ENCODE peak calls at places on chromosomes 12 and 14, in eight cellular contexts. J is GM23338, N is lung, Z is upper lobe of right lung, S is epithelial cell of esophagus, R is mucosa of descending colon, I is bronchial epithelial cell, C is WERI-Rb-1. L is an unnamed sample.

GRCh38 chr14:66137076-66137475 is 349.1 kb upstream of the CCDC196 start:
- DNase-seq in R (no peak), I (no peak), S (no peak), C (no peak), N (no peak), J (no peak), Z (no peak), L (no peak)

GRCh38 chr12:2248087-2248900 is 195.5 kb downstream of the CACNA1C start:
- DNase-seq in I (no peak), S (no peak), R (no peak), Z (no peak), N (no peak), J (no peak), C (no peak), L (no peak)

GRCh38 chr12:100216337-100216736 is 15.7 kb downstream of the ACTR6 start:
- DNase-seq in R (no peak), I (no peak), N (no peak), J (no peak), C (no peak), Z (no peak), S (no peak), L (no peak)

GRCh38 chr12:104285740-104286537 is 17.6 kb upstream of the EID3 start:
- DNase-seq in I (peak), R (no peak), N (peak), Z (peak), C (no peak), S (peak), J (no peak), L (no peak)

GRCh38 chr14:65631040-65631439 is 218.5 kb downstream of the FUT8 start:
- DNase-seq in C (no peak), N (no peak), S (no peak), I (no peak), J (no peak), R (no peak), Z (no peak), L (no peak)

GRCh38 chr14:63499701-63500250 is 43.4 kb downstream of the PPP2R5E start:
- DNase-seq in I (peak), R (no peak), C (no peak), Z (no peak), S (peak), N (no peak), J (no peak), L (peak)

GRCh38 chr14:22506778-22507351 is 82.2 kb downstream of the DAD1 start:
- DNase-seq in I (no peak), R (no peak), Z (no peak), N (no peak), J (no peak), C (no peak), S (no peak), L (no peak)

GRCh38 chr12:2383276-2384028 is 330.7 kb downstream of the CACNA1C start:
- DNase-seq in S (no peak), C (no peak), R (no peak), I (no peak), Z (no peak), J (no peak), N (no peak), L (no peak)

GRCh38 chr12:32084017-32084688 is 22.5 kb upstream of the BICD1 start:
- DNase-seq in C (peak), N (no peak), I (no peak), R (no peak), S (no peak), J (no peak), Z (no peak), L (no peak)

GRCh38 chr14:54654600-54654999 is 87.7 kb downstream of the SAMD4A start:
- DNase-seq in N (no peak), S (peak), I (no peak), Z (no peak), J (no peak), R (no peak), C (no peak), L (no peak)
- H3K4me3 ChIP-seq in N (no peak), S (no peak), I (no peak), Z (no peak), J (no peak), R (no peak), C (no peak), L (no peak)

DNA sequence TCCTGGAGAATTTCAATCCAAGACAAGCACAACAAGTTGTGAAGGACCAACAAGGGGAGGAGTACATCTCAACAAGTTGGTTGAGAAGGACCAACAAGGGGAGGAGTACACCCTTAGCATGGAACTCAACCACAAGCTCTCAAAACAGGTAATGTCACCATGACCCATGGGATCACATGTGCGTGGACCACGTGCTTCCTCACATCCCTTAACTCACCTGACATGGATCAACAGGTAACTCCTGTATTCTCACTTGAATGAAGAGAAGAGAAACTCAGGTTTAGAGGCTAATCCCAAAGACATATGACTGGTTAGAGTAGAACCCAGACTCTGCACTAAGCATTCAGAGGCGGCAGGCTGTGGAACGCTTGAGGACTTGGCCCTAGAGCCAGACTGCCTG is 6.2 kb downstream of the CRACR2A start:
- DNase-seq in N (no peak), J (no peak), I (no peak), R (no peak), Z (no peak), S (no peak), C (no peak), L (no peak)
- TF ChIP-seq CTCF in N (no peak), J (no peak), I (no peak), R (no peak), Z (no peak), S (no peak), C (no peak), L (no peak)

GRCh38 chr12:70240677-70241076 is 2.6 kb upstream of the CNOT2 start:
- DNase-seq in I (no peak), N (no peak), Z (no peak), R (no peak), S (no peak), C (no peak), J (no peak), L (no peak)

GRCh38 chr12:70243510-70244331 is 488 bp downstream of the CNOT2 start:
- DNase-seq in J (peak), R (peak), S (peak), I (peak), N (peak), Z (peak), C (peak), L (no peak)

GRCh38 chr12:70245458-70245857 is 2.2 kb downstream of the CNOT2 start:
- DNase-seq in R (no peak), C (no peak), N (no peak), Z (no peak), S (no peak), I (no peak), J (no peak), L (no peak)

GRCh38 chr12:70241845-70242244 is 1.4 kb upstream of the CNOT2 start:
- DNase-seq in Z (no peak), C (no peak), I (no peak), J (no peak), R (no peak), N (no peak), S (no peak), L (no peak)

GRCh38 chr12:70242695-70243509 is at the start of gene CNOT2:
- DNase-seq in R (peak), C (peak), J (peak), Z (peak), I (peak), N (peak), S (peak), L (peak)
- H3K4me3 ChIP-seq in R (peak), C (peak), J (peak), Z (peak), I (peak), N (peak), S (peak), L (peak)

DNA sequence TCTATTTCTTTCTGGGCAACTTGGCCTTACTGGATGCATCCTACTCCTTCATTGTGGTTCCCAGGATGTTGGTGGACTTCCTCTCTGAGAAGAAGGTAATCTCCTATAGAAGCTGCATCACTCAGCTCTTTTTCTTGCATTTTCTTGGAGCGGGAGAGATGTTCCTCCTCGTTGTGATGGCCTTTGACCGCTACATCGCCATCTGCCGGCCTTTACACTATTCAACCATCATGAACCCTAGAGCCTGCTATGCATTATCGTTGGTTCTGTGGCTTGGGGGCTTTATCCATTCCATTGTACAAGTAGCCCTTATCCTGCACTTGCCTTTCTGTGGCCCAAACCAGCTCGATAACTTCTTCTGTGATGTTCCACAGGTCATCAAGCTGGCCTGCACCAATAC is 5.3 kb downstream of the OR4N5 start:
- DNase-seq in C (peak), J (peak), S (no peak), R (no peak), N (no peak), Z (no peak), I (no peak), L (no peak)
- TF ChIP-seq CTCF in C (peak), J (no peak), S (no peak), R (no peak), N (no peak), Z (no peak), I (no peak), L (no peak)

GRCh38 chr12:38258411-38258810 is 58.2 kb upstream of the ALG10B start:
- DNase-seq in R (no peak), Z (no peak), I (no peak), N (no peak), C (no peak), S (no peak), J (no peak), L (no peak)

GRCh38 chr12:38253778-38254177 is 62.8 kb upstream of the ALG10B start:
- DNase-seq in N (no peak), C (no peak), J (no peak), Z (no peak), R (no peak), S (no peak), I (no peak), L (no peak)
- H3K4me3 ChIP-seq in N (no peak), C (no peak), J (no peak), Z (no peak), R (no peak), S (no peak), I (no peak), L (no peak)

GRCh38 chr12:118055144-118055557 is 5.8 kb downstream of the WSB2 start:
- DNase-seq in N (peak), C (peak), R (no peak), I (peak), J (peak), Z (no peak), S (peak), L (no peak)
- TF ChIP-seq CTCF in N (peak), C (peak), R (peak), I (peak), J (peak), Z (peak), S (peak), L (peak)

GRCh38 chr12:6538420-6539275 is 4.3 kb downstream of the GAPDH start:
- DNase-seq in C (no peak), J (peak), N (no peak), I (peak), R (no peak), Z (no peak), S (peak), L (no peak)

GRCh38 chr12:6535697-6535946 is 1.3 kb downstream of the GAPDH start:
- DNase-seq in C (no peak), Z (no peak), N (no peak), S (no peak), I (no peak), J (no peak), R (no peak), L (no peak)

GRCh38 chr12:6535960-6536847 is 1.9 kb downstream of the GAPDH start:
- DNase-seq in Z (no peak), C (no peak), J (no peak), N (no peak), I (no peak), R (no peak), S (no peak), L (no peak)

GRCh38 chr12:6534914-6535696 is 788 bp downstream of the GAPDH start:
- DNase-seq in R (peak), J (peak), I (peak), Z (peak), C (peak), N (peak), S (peak), L (no peak)

DNA sequence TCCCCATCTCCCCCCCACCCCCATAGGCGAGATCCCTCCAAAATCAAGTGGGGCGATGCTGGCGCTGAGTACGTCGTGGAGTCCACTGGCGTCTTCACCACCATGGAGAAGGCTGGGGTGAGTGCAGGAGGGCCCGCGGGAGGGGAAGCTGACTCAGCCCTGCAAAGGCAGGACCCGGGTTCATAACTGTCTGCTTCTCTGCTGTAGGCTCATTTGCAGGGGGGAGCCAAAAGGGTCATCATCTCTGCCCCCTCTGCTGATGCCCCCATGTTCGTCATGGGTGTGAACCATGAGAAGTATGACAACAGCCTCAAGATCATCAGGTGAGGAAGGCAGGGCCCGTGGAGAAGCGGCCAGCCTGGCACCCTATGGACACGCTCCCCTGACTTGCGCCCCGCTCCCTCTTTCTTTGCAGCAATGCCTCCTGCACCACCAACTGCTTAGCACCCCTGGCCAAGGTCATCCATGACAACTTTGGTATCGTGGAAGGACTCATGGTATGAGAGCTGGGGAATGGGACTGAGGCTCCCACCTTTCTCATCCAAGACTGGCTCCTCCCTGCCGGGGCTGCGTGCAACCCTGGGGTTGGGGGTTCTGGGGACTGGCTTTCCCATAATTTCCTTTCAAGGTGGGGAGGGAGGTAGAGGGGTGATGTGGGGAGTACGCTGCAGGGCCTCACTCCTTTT is 2.7 kb downstream of the GAPDH start:
- DNase-seq in R (peak), Z (no peak), S (no peak), C (no peak), I (no peak), J (no peak), N (no peak), L (no peak)
- H3K4me3 ChIP-seq in R (no peak), Z (no peak), S (peak), C (no peak), I (no peak), J (peak), N (no peak), L (peak)

GRCh38 chr12:46131729-46132128 is 137.1 kb downstream of the SLC38A1 start:
- DNase-seq in J (peak), C (no peak), S (peak), N (no peak), I (peak), R (no peak), Z (no peak), L (no peak)
- TF ChIP-seq CTCF in J (peak), C (peak), S (peak), N (no peak), I (no peak), R (no peak), Z (no peak), L (no peak)

GRCh38 chr14:104826858-104827172 is 25.9 kb downstream of the ZBTB42 start:
- DNase-seq in J (peak), R (no peak), Z (no peak), I (no peak), C (no peak), N (no peak), S (peak), L (no peak)
- H3K4me3 ChIP-seq in J (peak), R (no peak), Z (peak), I (peak), C (peak), N (no peak), S (peak), L (peak)

DNA sequence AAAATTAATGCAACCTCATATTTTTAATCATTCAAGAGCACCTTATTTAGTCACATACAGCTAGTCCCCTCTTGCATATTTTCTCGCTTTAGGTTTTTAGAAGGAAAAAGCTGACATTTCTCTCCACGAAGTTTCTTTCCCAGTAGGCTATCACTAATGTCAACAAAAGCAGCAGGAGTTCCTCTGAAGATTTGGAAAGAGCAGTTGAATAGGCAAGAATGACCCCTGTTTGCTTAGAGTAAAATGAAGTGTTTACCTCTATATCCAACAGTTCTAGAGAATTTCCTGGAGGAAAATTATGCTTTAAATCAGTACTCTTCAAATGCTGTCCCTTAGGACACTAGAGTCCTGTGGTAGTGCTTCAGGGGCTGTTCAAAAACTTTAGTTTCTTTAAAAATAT is 188.1 kb upstream of the PRKD1 start:
- DNase-seq in Z (no peak), C (no peak), I (no peak), N (no peak), J (peak), S (no peak), R (no peak), L (no peak)
- TF ChIP-seq CTCF in Z (no peak), C (no peak), I (no peak), N (no peak), J (no peak), S (no peak), R (no peak), L (no peak)

L was measured in AG09309.